ENCODE peak calls at places on chromosomes 4 and X, in seven cellular contexts. N is AG04450, D is dorsolateral prefrontal cortex, C is suprapubic skin, K is astrocyte of the spinal cord, P is SK-N-SH, O is upper lobe of right lung. R is an unnamed sample.

GRCh38 chr4:7769936-7770674 is 169.6 kb downstream of the AFAP1 start:
- DNase-seq in N (no peak), D (no peak), C (no peak), K (no peak), P (peak; percentile 73), O (peak; percentile 66), R (peak; percentile 73)

GRCh38 chrX:153460826-153461225 is 9.6 kb downstream of the HAUS7 start:
- DNase-seq in N (no peak), D (peak; percentile 43), C (no peak), K (peak; percentile 45), P (peak; percentile 83), O (no peak), R (peak; percentile 66)

GRCh38 chrX:39541881-39542280 is 555.9 kb downstream of the BCOR start:
- DNase-seq in N (no peak), D (no peak), C (no peak), K (no peak), P (no peak), O (no peak), R (no peak)

GRCh38 chr4:11548529-11549176 is 120.0 kb upstream of the HS3ST1 start:
- DNase-seq in N (no peak), D (no peak), C (no peak), K (peak; percentile 15), P (no peak), O (no peak), R (no peak)

GRCh38 chr4:145808021-145808650 is 128.2 kb downstream of the C4orf51 start:
- DNase-seq in N (peak; percentile 81), D (no peak), C (no peak), K (peak; percentile 96), P (peak; percentile 65), O (no peak), R (peak; percentile 54)

GRCh38 chr4:15653864-15654391 is 1.2 kb downstream of the FBXL5 start:
- DNase-seq in N (no peak), D (peak; percentile 42), C (no peak), K (peak; percentile 64), P (peak; percentile 54), O (no peak), R (peak; percentile 40)

GRCh38 chr4:142347241-142347640 is 498.9 kb downstream of the INPP4B start:
- DNase-seq in N (no peak), D (no peak), C (no peak), K (peak; percentile 29), P (no peak), O (no peak), R (no peak)

GRCh38 chrX:138847930-138848329 is 136.4 kb upstream of the FGF13 start:
- DNase-seq in N (no peak), D (no peak), C (no peak), K (peak; percentile 31), P (no peak), O (no peak), R (no peak)

GRCh38 chr4:77120888-77121508 is 36.0 kb upstream of the CCNG2 start:
- DNase-seq in N (no peak), D (no peak), C (no peak), K (no peak), P (no peak), O (no peak), R (peak; percentile 49)

GRCh38 chr4:28966982-28967381 is 1753.2 kb upstream of the PCDH7 start:
- DNase-seq in N (peak; percentile 33), D (no peak), C (no peak), K (peak; percentile 50), P (no peak), O (no peak), R (no peak)

GRCh38 chr4:57430706-57431105 is 320.5 kb upstream of the IGFBP7 start:
- DNase-seq in N (no peak), D (no peak), C (no peak), K (no peak), P (no peak), O (no peak), R (no peak)

GRCh38 chr4:25440478-25441030 is 63.5 kb downstream of the ANAPC4 start:
- DNase-seq in N (no peak), D (peak; percentile 48), C (no peak), K (no peak), P (no peak), O (no peak), R (no peak)

GRCh38 chrX:47579537-47579936 is 2.7 kb upstream of the TIMP1 start:
- DNase-seq in N (no peak), D (no peak), C (no peak), K (peak; percentile 70), P (no peak), O (no peak), R (peak; percentile 68)

GRCh38 chr4:109303141-109303499 is 662 bp upstream of the COL25A1 start:
- DNase-seq in N (no peak), D (no peak), C (no peak), K (peak; percentile 24), P (no peak), O (peak; percentile 61), R (no peak)

GRCh38 chrX:51420610-51421009 is 75.8 kb downstream of the NUDT11 start:
- DNase-seq in N (peak; percentile 1), D (no peak), C (no peak), K (peak; percentile 47), P (peak; percentile 40), O (no peak), R (no peak)

GRCh38 chr4:100738388-100739165 is 220.8 kb upstream of the EMCN start:
- DNase-seq in N (peak; percentile 29), D (no peak), C (no peak), K (peak; percentile 92), P (no peak), O (no peak), R (no peak)
- TF ChIP-seq CTCF in N (no peak), D (no peak), C (no peak), K (no peak), P (no peak), O (no peak), R (no peak)

GRCh38 chr4:74047152-74047551 is 8.7 kb upstream of the CXCL3 start:
- DNase-seq in N (no peak), D (no peak), C (no peak), K (no peak), P (no peak), O (no peak), R (no peak)
- TF ChIP-seq CTCF in N (no peak), D (no peak), C (no peak), K (no peak), P (no peak), O (no peak), R (no peak)

DNA sequence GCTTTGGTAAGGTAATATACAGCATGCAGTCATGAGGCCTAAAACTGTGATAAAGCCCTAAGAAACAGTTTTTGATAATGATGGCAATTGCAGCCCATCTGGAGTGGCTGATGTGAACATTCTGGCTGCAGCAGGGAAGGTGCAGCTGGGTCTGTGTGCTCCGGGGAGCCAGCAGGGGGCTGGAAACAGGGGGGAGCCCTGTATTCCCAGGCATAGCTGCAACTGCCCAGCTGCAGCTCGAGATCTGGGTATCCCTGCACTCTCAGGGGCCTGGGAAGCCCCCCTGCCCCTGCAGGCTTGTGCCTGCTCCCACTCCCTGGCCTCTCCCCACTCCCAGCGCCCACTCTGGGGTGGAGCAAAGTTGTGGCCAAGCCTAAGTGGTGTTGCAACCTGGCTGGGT is 95.6 kb downstream of the RRAGB start:
- DNase-seq in N (no peak), D (no peak), C (no peak), K (no peak), P (no peak), O (no peak), R (no peak)
- TF ChIP-seq CTCF in N (no peak), D (no peak), C (no peak), K (no peak), P (no peak), O (no peak), R (no peak)

GRCh38 chr4:36392049-36392448 is 110.6 kb downstream of the DTHD1 start:
- DNase-seq in N (no peak), D (no peak), C (no peak), K (peak; percentile 16), P (no peak), O (no peak), R (no peak)

GRCh38 chr4:36388710-36389109 is 107.3 kb downstream of the DTHD1 start:
- DNase-seq in N (no peak), D (no peak), C (no peak), K (no peak), P (no peak), O (no peak), R (no peak)

GRCh38 chr4:36385951-36386561 is 104.6 kb downstream of the DTHD1 start:
- DNase-seq in N (no peak), D (no peak), C (no peak), K (no peak), P (no peak), O (no peak), R (peak; percentile 28)

GRCh38 chr4:36386691-36387090 is 105.3 kb downstream of the DTHD1 start:
- DNase-seq in N (no peak), D (no peak), C (no peak), K (no peak), P (no peak), O (no peak), R (no peak)
- TF ChIP-seq CTCF in N (no peak), D (peak; percentile 46), C (no peak), K (no peak), P (no peak), O (no peak), R (no peak)

DNA sequence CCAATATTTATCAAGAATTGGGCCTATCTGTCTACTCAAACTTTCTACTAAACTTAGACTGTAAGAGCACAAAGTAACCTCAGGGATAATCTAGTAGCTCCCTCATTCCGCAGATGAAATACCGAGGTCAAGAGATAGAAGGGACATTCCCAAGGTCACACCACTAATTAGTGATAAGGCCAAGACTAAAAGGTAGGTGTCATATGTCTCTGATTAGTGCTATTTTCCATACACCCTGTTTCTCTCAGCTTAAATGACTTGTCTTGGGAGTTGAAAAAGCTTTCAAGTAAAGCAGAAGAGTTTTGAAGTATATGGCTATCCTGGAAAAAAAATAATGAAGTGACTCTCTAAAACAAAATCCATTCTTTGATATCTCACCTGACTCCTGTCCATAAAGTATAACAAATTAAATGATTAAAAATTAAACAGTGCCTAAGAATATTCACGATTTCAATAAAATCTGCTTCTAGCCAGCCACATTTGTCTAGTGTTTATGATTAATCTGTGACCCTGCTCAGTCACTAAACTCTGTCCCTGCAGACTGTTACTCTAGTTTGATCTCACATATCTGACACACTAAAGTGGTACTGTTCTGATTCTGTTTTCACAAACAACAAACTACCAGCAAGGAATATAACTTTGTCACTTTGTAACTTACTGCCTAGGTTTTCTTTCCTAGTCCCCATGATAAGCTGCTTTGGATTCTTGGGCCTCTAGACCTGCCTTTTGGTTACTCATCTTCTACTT is 10.3 kb downstream of the GPR174 start:
- DNase-seq in N (no peak), D (no peak), C (no peak), K (no peak), P (no peak), O (no peak), R (no peak)
- TF ChIP-seq CTCF in N (no peak), D (no peak), C (no peak), K (no peak), P (no peak), O (no peak), R (no peak)

R was measured in GM13976.